ENCODE peak calls at places on chromosomes 3 and 15, in nine cellular contexts. F is kidney, K is psoas muscle, P is A673, U is thoracic aorta, H is brain microvascular endothelial cell, E is endothelial cell of umbilical vein, B is sigmoid colon, I is heart left ventricle. W is an unnamed sample.
A peak's percentile ranks its signal among the peaks of the same experiment; 100 is the strongest.

GRCh38 chr15:98272586-98272985 is 312.1 kb downstream of the ARRDC4 start:
- DNase-seq in B (no peak), P (no peak), K (no peak), H (no peak), E (no peak), F (no peak), I (no peak), U (no peak), W (no peak)

GRCh38 chr15:80840173-80841130 is 61.3 kb downstream of the CEMIP start:
- DNase-seq in U (no peak), K (no peak), I (no peak), B (no peak), F (no peak), E (no peak), H (no peak), P (no peak), W (no peak)

GRCh38 chr15:73361331-73361730 is 7.4 kb downstream of the HCN4 start:
- DNase-seq in K (no peak), P (no peak), B (no peak), I (no peak), U (no peak), F (no peak), H (no peak), E (no peak), W (no peak)

GRCh38 chr15:63189955-63190691 is 717 bp downstream of the RAB8B start:
- DNase-seq in F (no peak), E (peak; percentile 28), K (no peak), P (no peak), U (no peak), I (no peak), H (no peak), B (no peak), W (no peak)

GRCh38 chr15:69666921-69667811 is 214.5 kb downstream of the RPLP1 start:
- DNase-seq in F (peak; percentile 72), K (no peak), B (no peak), U (no peak), P (no peak), H (no peak), I (no peak), E (no peak), W (no peak)

GRCh38 chr15:57752426-57752825 is 45.9 kb downstream of the POLR2M start:
- DNase-seq in E (no peak), F (peak; percentile 88), B (no peak), U (no peak), P (peak; percentile 13), K (peak; percentile 63), H (peak; percentile 10), I (peak; percentile 45), W (no peak)

GRCh38 chr3:133249490-133249889 is 150.4 kb upstream of the BFSP2 start:
- DNase-seq in F (no peak), I (no peak), U (no peak), B (no peak), P (no peak), H (no peak), K (no peak), E (no peak), W (no peak)

GRCh38 chr15:35751421-35752133 is 205.6 kb upstream of the DPH6 start:
- DNase-seq in I (peak; percentile 72), P (peak; percentile 86), K (peak; percentile 62), H (peak; percentile 72), F (peak; percentile 58), U (peak; percentile 23), E (peak; percentile 85), B (peak; percentile 84), W (peak; percentile 87)

GRCh38 chr15:62850791-62851291 is 191.7 kb upstream of the TPM1 start:
- DNase-seq in K (no peak), U (no peak), E (peak; percentile 37), F (no peak), B (no peak), H (peak; percentile 84), P (peak; percentile 10), I (no peak), W (no peak)

GRCh38 chr15:89332446-89332845 is 2.2 kb downstream of the POLG start:
- DNase-seq in P (peak; percentile 59), H (peak; percentile 14), F (no peak), E (peak; percentile 34), I (no peak), B (no peak), K (no peak), U (no peak), W (peak; percentile 58)

GRCh38 chr3:123658118-123658859 is 73.4 kb upstream of the HACD2 start:
- DNase-seq in E (peak; percentile 44), H (peak; percentile 69), F (peak; percentile 77), K (no peak), I (peak; percentile 77), U (peak; percentile 70), B (peak; percentile 92), P (no peak), W (no peak)

GRCh38 chr15:80494311-80494710 is 90.1 kb downstream of the ARNT2 start:
- DNase-seq in U (no peak), K (no peak), H (peak; percentile 43), I (no peak), B (no peak), E (no peak), F (no peak), P (peak; percentile 4), W (no peak)

GRCh38 chr3:121885386-121885785 is 8.8 kb upstream of the SLC15A2 start:
- DNase-seq in F (no peak), B (no peak), I (no peak), P (no peak), E (no peak), H (no peak), K (no peak), U (no peak), W (no peak)

GRCh38 chr3:121878411-121878810 is 15.8 kb upstream of the SLC15A2 start:
- DNase-seq in B (no peak), I (no peak), K (no peak), U (no peak), E (no peak), P (no peak), F (no peak), H (no peak), W (no peak)

GRCh38 chr3:121883507-121883906 is 10.7 kb upstream of the SLC15A2 start:
- DNase-seq in P (peak; percentile 77), U (no peak), B (no peak), I (no peak), E (peak; percentile 44), H (peak; percentile 5), F (no peak), K (no peak), W (no peak)
- H3K36me3 ChIP-seq in P (no peaks in the 10 kb centered on the region), U (no peaks in the 10 kb centered on the region), B (no peaks in the 10 kb centered on the region), I (no peaks in the 10 kb centered on the region), E (no peaks in the 10 kb centered on the region), H (no peaks in the 10 kb centered on the region), F (no peaks in the 10 kb centered on the region), K (no peaks in the 10 kb centered on the region), W (no peaks in the 10 kb centered on the region)

GRCh38 chr3:18445421-18446066 is 20.4 kb upstream of the SATB1 start:
- DNase-seq in I (peak; percentile 28), P (no peak), K (no peak), U (no peak), E (no peak), F (no peak), H (no peak), B (peak; percentile 63), W (no peak)
- TF ChIP-seq CTCF in I (no peak), P (peak; percentile 5), K (no peak), U (no peak), E (no peak), F (peak; percentile 8), H (no peak), B (peak; percentile 22), W (no peak)

GRCh38 chr3:30641612-30642251 is 35.3 kb downstream of the TGFBR2 start:
- DNase-seq in I (no peak), E (no peak), U (no peak), F (no peak), P (no peak), H (no peak), B (no peak), K (no peak), W (no peak)
- H3K4me3 ChIP-seq in I (no peak overlapping the region), E (no peak overlapping the region), U (no peak overlapping the region), F (no peak overlapping the region), P (no peak overlapping the region), H (no peak overlapping the region), B (no peak overlapping the region), K (no peak overlapping the region), W (no peak overlapping the region)

DNA sequence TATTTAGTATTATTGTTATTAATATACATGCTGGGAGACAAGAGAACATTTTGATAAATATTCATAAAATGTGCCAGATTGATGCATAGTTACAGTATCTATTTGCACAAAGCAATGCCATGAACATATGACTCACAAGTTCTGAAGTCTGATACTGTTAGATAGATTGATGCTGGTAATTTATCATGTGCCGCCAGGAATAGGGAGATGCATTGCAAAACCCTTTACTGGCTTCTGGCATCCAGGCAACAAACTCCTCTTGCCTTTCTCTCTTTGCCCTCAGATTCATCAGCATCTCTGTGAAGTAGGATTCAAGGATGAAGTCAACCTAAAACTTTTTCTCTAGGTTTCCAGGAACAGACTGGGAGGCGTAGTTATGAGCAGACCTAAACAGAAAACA is 41.0 kb upstream of the SLC25A26 start:
- DNase-seq in U (no peak), B (no peak), P (no peak), F (no peak), H (peak; percentile 7), K (no peak), I (no peak), E (no peak), W (no peak)
- H3K36me3 ChIP-seq in U (no peaks in the 10 kb centered on the region), B (no peaks in the 10 kb centered on the region), P (no peaks in the 10 kb centered on the region), F (no peaks in the 10 kb centered on the region), H (no peaks in the 10 kb centered on the region), K (no peaks in the 10 kb centered on the region), I (no peaks in the 10 kb centered on the region), E (no peaks in the 10 kb centered on the region), W (no peaks in the 10 kb centered on the region)

GRCh38 chr15:86183765-86184491 is 104.3 kb downstream of the AGBL1 start:
- DNase-seq in F (no peak), K (peak; percentile 77), U (no peak), P (no peak), I (no peak), B (no peak), E (no peak), H (no peak), W (no peak)

DNA sequence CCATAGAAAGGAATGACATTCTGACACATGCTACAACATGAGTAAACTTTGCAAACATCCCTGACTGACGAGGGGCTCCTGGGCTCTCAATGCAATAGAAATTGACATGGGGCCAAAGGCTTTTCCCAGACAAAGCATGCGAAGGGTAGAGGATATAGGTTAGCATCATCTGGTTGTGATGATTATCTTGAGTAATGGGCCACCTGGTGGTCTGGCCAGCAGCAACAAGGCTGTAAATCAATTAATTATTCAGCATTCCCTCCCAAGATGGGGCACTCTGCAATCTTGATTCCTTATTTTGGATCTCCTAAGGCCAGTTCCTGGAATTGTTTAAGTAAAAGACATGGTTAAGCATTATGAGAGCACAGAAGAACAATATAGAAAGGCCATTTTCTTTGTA is 99.2 kb downstream of the AGBL1 start:
- DNase-seq in I (no peak), H (no peak), F (no peak), E (no peak), B (no peak), K (no peak), U (no peak), P (no peak), W (peak; percentile 33)
- TF ChIP-seq CTCF in I (no peak), H (no peak), F (no peak), E (no peak), B (no peak), K (no peak), U (no peak), P (no peak), W (no peak)

W was measured in BE2C.